ENCODE peak calls at places on chromosomes 13 and 19, in four cellular contexts. T is T-cell, O is neural progenitor cell, K is thoracic aorta. W is an unnamed sample.

GRCh38 chr19:51462681-51463080 is 4.4 kb upstream of the SIGLEC8 start:
- DNase-seq in T (no peak), O (no peak), K (no peak), W (no peak)

GRCh38 chr19:7658219-7658686 is 10.6 kb upstream of the RETN start:
- DNase-seq in T (no peak), O (peak), K (no peak), W (peak)

GRCh38 chr19:14091086-14091884 is 734 bp upstream of the SAMD1 start:
- DNase-seq in T (peak), O (no peak), K (no peak), W (peak)

GRCh38 chr19:368624-369020 is 24.0 kb upstream of the MIER2 start:
- DNase-seq in T (no peak), O (no peak), K (no peak), W (no peak)

GRCh38 chr13:30307966-30308290 is 577 bp upstream of the KATNAL1 start:
- DNase-seq in T (no peak), O (no peak), K (no peak), W (no peak)

GRCh38 chr13:19117913-19118739 is 63.5 kb downstream of the TUBA3C start:
- DNase-seq in T (no peak), O (no peak), K (no peak), W (peak)

GRCh38 chr19:33108161-33108560 is 23.8 kb upstream of the WDR88 start:
- DNase-seq in T (no peak), O (no peak), K (no peak), W (no peak)

GRCh38 chr13:45792827-45793303 is 58.7 kb downstream of the SIAH3 start:
- DNase-seq in T (no peak), O (no peak), K (no peak), W (no peak)

GRCh38 chr19:22619932-22620331 is 14.2 kb upstream of the ZNF492 start:
- DNase-seq in T (no peak), O (no peak), K (no peak), W (no peak)

GRCh38 chr13:113539822-113540221 is 44.7 kb upstream of the TFDP1 start:
- DNase-seq in T (no peak), O (no peak), K (no peak), W (peak)

GRCh38 chr19:38384209-38385027 is 3.4 kb downstream of the GGN start:
- DNase-seq in T (no peak), O (peak), K (no peak), W (no peak)

GRCh38 chr19:47723573-47723923 is 10.3 kb downstream of the EHD2 start:
- DNase-seq in T (no peak), O (no peak), K (no peak), W (peak)

GRCh38 chr13:35648109-35648508 is 171.6 kb upstream of the MAB21L1 start:
- DNase-seq in T (no peak), O (no peak), K (no peak), W (no peak)

GRCh38 chr13:95660981-95661581 is 15.9 kb upstream of the DNAJC3 start:
- DNase-seq in T (no peak), O (peak), K (no peak), W (peak)

GRCh38 chr13:112752711-112753541 is 63.1 kb downstream of the ATP11A start:
- DNase-seq in T (peak), O (no peak), K (no peak), W (no peak)

GRCh38 chr19:18304194-18304495 is 18.7 kb downstream of the LSM4 start:
- DNase-seq in T (no peak), O (no peak), K (no peak), W (no peak)

GRCh38 chr19:54662730-54663129 is at the start of gene LILRB4:
- DNase-seq in T (no peak), O (no peak), K (no peak), W (no peak)

GRCh38 chr19:15412832-15413231 is 6.0 kb downstream of the AKAP8L start:
- DNase-seq in T (no peak), O (no peak), K (no peak), W (no peak)

GRCh38 chr19:35056513-35057063 is 15.1 kb downstream of the HPN start:
- DNase-seq in T (no peak), O (no peak), K (no peak), W (no peak)

GRCh38 chr19:29831041-29831548 is 19.3 kb downstream of the CCNE1 start:
- DNase-seq in T (peak), O (no peak), K (no peak), W (no peak)

GRCh38 chr13:72586519-72586918 is 140.9 kb downstream of the MZT1 start:
- DNase-seq in T (no peak), O (no peak), K (no peak), W (no peak)

GRCh38 chr13:45875951-45876350 is 24.4 kb upstream of the SIAH3 start:
- DNase-seq in T (no peak), O (no peak), K (no peak), W (no peak)